ENCODE peak calls at places on chromosomes 4 and X, in four cellular contexts. One of them, this sample, is unnamed.

GRCh38 chr4:174604198-174604597 is 81.9 kb upstream of the HPGD start:
- DNase-seq in Karpas-422: no peak
- DNase-seq in posterior cingulate gyrus: no peak
- DNase-seq in T1000: no peak
- DNase-seq in this sample: no peak

GRCh38 chr4:10495651-10496050 is 38.4 kb upstream of the ZNF518B start:
- DNase-seq in Karpas-422: no peak
- DNase-seq in posterior cingulate gyrus: no peak
- DNase-seq in T1000: no peak
- DNase-seq in this sample: no peak

GRCh38 chr4:9384126-9384525 is 21.2 kb downstream of the USP17L30 start:
- DNase-seq in Karpas-422: no peak
- DNase-seq in posterior cingulate gyrus: no peak
- DNase-seq in T1000: no peak
- DNase-seq in this sample: no peak

GRCh38 chr4:8117278-8117682 is 41.3 kb downstream of the ABLIM2 start:
- DNase-seq in Karpas-422: peak; percentile 92
- DNase-seq in posterior cingulate gyrus: peak; percentile 39
- DNase-seq in T1000: no peak
- DNase-seq in this sample: no peak

GRCh38 chrX:91434351-91435168 is at the start of gene PABPC5:
- DNase-seq in Karpas-422: no peak
- DNase-seq in posterior cingulate gyrus: peak; percentile 96
- DNase-seq in T1000: peak; percentile 71
- DNase-seq in this sample: peak; percentile 67

GRCh38 chr4:7004331-7004730 is 38.8 kb upstream of the TADA2B start:
- DNase-seq in Karpas-422: no peak
- DNase-seq in posterior cingulate gyrus: peak; percentile 42
- DNase-seq in T1000: no peak
- DNase-seq in this sample: no peak

GRCh38 chr4:122012735-122013134 is 60.9 kb upstream of the TRPC3 start:
- DNase-seq in Karpas-422: no peak
- DNase-seq in posterior cingulate gyrus: no peak
- DNase-seq in T1000: no peak
- DNase-seq in this sample: no peak

GRCh38 chr4:122827258-122827887 is 742 bp downstream of the FGF2 start:
- DNase-seq in Karpas-422: peak; percentile 52
- DNase-seq in posterior cingulate gyrus: peak; percentile 88
- DNase-seq in T1000: peak; percentile 19
- DNase-seq in this sample: peak; percentile 18

GRCh38 chr4:38119663-38120374 is 159.6 kb downstream of the PTTG2 start:
- DNase-seq in Karpas-422: no peak
- DNase-seq in posterior cingulate gyrus: no peak
- DNase-seq in T1000: peak; percentile 83
- DNase-seq in this sample: no peak

GRCh38 chr4:36283912-36284465 is 2.6 kb downstream of the DTHD1 start:
- DNase-seq in Karpas-422: no peak
- DNase-seq in posterior cingulate gyrus: no peak
- DNase-seq in T1000: no peak
- DNase-seq in this sample: no peak

GRCh38 chr4:90786602-90787001 is 659.4 kb downstream of the CCSER1 start:
- DNase-seq in Karpas-422: no peak
- DNase-seq in posterior cingulate gyrus: no peak
- DNase-seq in T1000: no peak
- DNase-seq in this sample: no peak

GRCh38 chr4:4492161-4492847 is 49.5 kb downstream of the STX18 start:
- DNase-seq in Karpas-422: no peak
- DNase-seq in posterior cingulate gyrus: no peak
- DNase-seq in T1000: no peak
- DNase-seq in this sample: no peak

GRCh38 chrX:150012647-150013046 is 74.4 kb upstream of the EOLA2 start:
- DNase-seq in Karpas-422: no peak
- DNase-seq in posterior cingulate gyrus: no peak
- DNase-seq in T1000: no peak
- DNase-seq in this sample: no peak

GRCh38 chrX:23333842-23334535 is 660 bp upstream of the PTCHD1 start:
- DNase-seq in Karpas-422: no peak
- DNase-seq in posterior cingulate gyrus: peak; percentile 85
- DNase-seq in T1000: peak; percentile 4
- DNase-seq in this sample: no peak

GRCh38 chrX:39242187-39242586 is 440.9 kb downstream of the MID1IP1 start:
- DNase-seq in Karpas-422: peak; percentile 66
- DNase-seq in posterior cingulate gyrus: no peak
- DNase-seq in T1000: no peak
- DNase-seq in this sample: no peak

GRCh38 chrX:42117318-42117717 is 194.0 kb upstream of the CASK start:
- DNase-seq in Karpas-422: no peak
- DNase-seq in posterior cingulate gyrus: no peak
- DNase-seq in T1000: no peak
- DNase-seq in this sample: no peak

GRCh38 chrX:103845165-103845653 is 13.2 kb upstream of the RAB9B start:
- DNase-seq in Karpas-422: peak; percentile 74
- DNase-seq in posterior cingulate gyrus: peak; percentile 83
- DNase-seq in T1000: peak; percentile 21
- DNase-seq in this sample: peak; percentile 18

GRCh38 chr4:134393592-134393991 is 192.0 kb upstream of the PABPC4L start:
- DNase-seq in Karpas-422: no peak
- DNase-seq in posterior cingulate gyrus: no peak
- DNase-seq in T1000: no peak
- DNase-seq in this sample: no peak

GRCh38 chr4:55077577-55077976 is 47.8 kb downstream of the KDR start:
- DNase-seq in Karpas-422: no peak
- DNase-seq in posterior cingulate gyrus: no peak
- DNase-seq in T1000: no peak
- DNase-seq in this sample: no peak

GRCh38 chrX:20101927-20102581 is 14.7 kb downstream of the MAP7D2 start:
- DNase-seq in Karpas-422: no peak
- DNase-seq in posterior cingulate gyrus: no peak
- DNase-seq in T1000: no peak
- DNase-seq in this sample: no peak

GRCh38 chrX:11386001-11386523 is 92.8 kb downstream of the AMELX start:
- DNase-seq in Karpas-422: no peak
- DNase-seq in posterior cingulate gyrus: no peak
- DNase-seq in T1000: no peak
- DNase-seq in this sample: no peak

GRCh38 chrX:109190542-109190941 is 291.3 kb downstream of the GUCY2F start:
- DNase-seq in Karpas-422: no peak
- DNase-seq in posterior cingulate gyrus: no peak
- DNase-seq in T1000: no peak
- DNase-seq in this sample: no peak

GRCh38 chrX:7083021-7083420 is 64.5 kb upstream of the STS start:
- DNase-seq in Karpas-422: peak; percentile 66
- DNase-seq in posterior cingulate gyrus: no peak
- DNase-seq in T1000: no peak
- DNase-seq in this sample: no peak

GRCh38 chrX:118216086-118216485 is 99.5 kb upstream of the KLHL13 start:
- DNase-seq in Karpas-422: no peak
- DNase-seq in posterior cingulate gyrus: no peak
- DNase-seq in T1000: no peak
- DNase-seq in this sample: no peak

GRCh38 chr4:6912412-6912811 is 2.8 kb downstream of the TBC1D14 start:
- DNase-seq in Karpas-422: no peak
- DNase-seq in posterior cingulate gyrus: peak; percentile 84
- DNase-seq in T1000: no peak
- DNase-seq in this sample: no peak

GRCh38 chr4:4216668-4217067 is 10.1 kb downstream of the OTOP1 start:
- DNase-seq in Karpas-422: no peak
- DNase-seq in posterior cingulate gyrus: no peak
- DNase-seq in T1000: no peak
- DNase-seq in this sample: no peak

GRCh38 chr4:174402470-174403176 is 118.9 kb downstream of the CEP44 start:
- DNase-seq in Karpas-422: no peak
- DNase-seq in posterior cingulate gyrus: no peak
- DNase-seq in T1000: no peak
- DNase-seq in this sample: no peak

GRCh38 chr4:129092636-129093172 is 635 bp downstream of the SCLT1 start:
- DNase-seq in Karpas-422: peak; percentile 74
- DNase-seq in posterior cingulate gyrus: no peak
- DNase-seq in T1000: no peak
- DNase-seq in this sample: no peak

GRCh38 chr4:173074501-173074946 is 94.1 kb upstream of the GALNT7 start:
- DNase-seq in Karpas-422: no peak
- DNase-seq in posterior cingulate gyrus: no peak
- DNase-seq in T1000: peak; percentile 60
- DNase-seq in this sample: peak; percentile 98

GRCh38 chr4:105022811-105023667 is 123.6 kb upstream of the TET2 start:
- DNase-seq in Karpas-422: no peak
- DNase-seq in posterior cingulate gyrus: peak; percentile 48
- DNase-seq in T1000: peak; percentile 37
- DNase-seq in this sample: no peak